ENCODE peak calls at places on chromosomes 7 and 10, in six cellular contexts. D, B, X, G, Y and I are unnamed samples.

GRCh38 chr10:68208424-68209042 is 23.4 kb downstream of the ATOH7 start:
- DNase-seq in D (no peak), B (no peak), X (peak; percentile 76), G (peak; percentile 81), Y (no peak), I (peak; percentile 75)

GRCh38 chr7:66575398-66575797 is 53.3 kb upstream of the KCTD7 start:
- DNase-seq in D (no peak), B (no peak), X (no peak), G (no peak), Y (no peak), I (no peak)

GRCh38 chr10:120599202-120599724 is 142.2 kb downstream of the PLPP4 start:
- DNase-seq in D (no peak), B (no peak), X (no peak), G (no peak), Y (no peak), I (no peak)

GRCh38 chr7:122301858-122302745 is 2.4 kb downstream of the FEZF1 start:
- DNase-seq in D (no peak), B (no peak), X (peak; percentile 73), G (peak; percentile 22), Y (no peak), I (no peak)

GRCh38 chr10:111233439-111233838 is 156.6 kb downstream of the ADRA2A start:
- DNase-seq in D (no peak), B (no peak), X (no peak), G (peak; percentile 57), Y (no peak), I (no peak)

GRCh38 chr10:71962915-71963314 is 1.3 kb upstream of the CHST3 start:
- DNase-seq in D (no peak), B (no peak), X (no peak), G (no peak), Y (no peak), I (no peak)

GRCh38 chr7:28855538-28856217 is 102.5 kb downstream of the TRIL start:
- DNase-seq in D (no peak), B (no peak), X (no peak), G (peak; percentile 98), Y (no peak), I (peak; percentile 91)

GRCh38 chr10:67849331-67850011 is 11.5 kb upstream of the DNAJC12 start:
- DNase-seq in D (peak; percentile 95), B (peak; percentile 97), X (peak; percentile 92), G (peak; percentile 96), Y (peak; percentile 67), I (peak; percentile 97)

GRCh38 chr10:132406181-132406580 is 9.2 kb downstream of the PWWP2B start:
- DNase-seq in D (no peak), B (no peak), X (no peak), G (no peak), Y (no peak), I (no peak)

GRCh38 chr10:80537705-80538480 is at the start of gene SH2D4B:
- DNase-seq in D (no peak), B (no peak), X (peak; percentile 41), G (no peak), Y (no peak), I (no peak)

GRCh38 chr10:784759-785538 is 95.5 kb upstream of the DIP2C start:
- DNase-seq in D (peak; percentile 54), B (peak; percentile 76), X (peak; percentile 78), G (peak; percentile 96), Y (peak; percentile 26), I (peak; percentile 80)

GRCh38 chr10:104260775-104261115 is 6.1 kb downstream of the GSTO1 start:
- DNase-seq in D (no peak), B (no peak), X (no peak), G (peak; percentile 87), Y (no peak), I (peak; percentile 79)

GRCh38 chr7:94288091-94288490 is 106.6 kb upstream of the COL1A2 start:
- DNase-seq in D (no peak), B (no peak), X (no peak), G (no peak), Y (no peak), I (no peak)

GRCh38 chr7:28093617-28094232 is 86.9 kb downstream of the JAZF1 start:
- DNase-seq in D (peak; percentile 80), B (peak; percentile 71), X (peak; percentile 90), G (peak; percentile 80), Y (no peak), I (peak; percentile 63)

GRCh38 chr10:91198781-91199180 is 21.7 kb upstream of the PCGF5 start:
- DNase-seq in D (no peak), B (no peak), X (no peak), G (peak; percentile 88), Y (no peak), I (peak; percentile 81)

GRCh38 chr7:4700577-4701235 is 18.6 kb downstream of the FOXK1 start:
- DNase-seq in D (no peak), B (no peak), X (peak; percentile 59), G (peak; percentile 96), Y (no peak), I (peak; percentile 93)

GRCh38 chr7:142870147-142870559 is 15.3 kb downstream of the EPHB6 start:
- DNase-seq in D (no peak), B (no peak), X (peak; percentile 30), G (no peak), Y (no peak), I (no peak)